ENCODE peak calls at places on chromosomes 12 and 14, in five cellular contexts. W is IMR-90, K is neuronal stem cell, E is H1, T is mesenchymal stem cell. D is an unnamed sample.

GRCh38 chr12:104846056-104846762 is 111.9 kb downstream of the SLC41A2 start:
- DNase-seq in K (no peak), T (no peak), E (no peak), W (peak), D (no peak)

GRCh38 chr14:73712071-73712506 is 2.1 kb downstream of the PNMA1 start:
- DNase-seq in K (no peak), E (no peak), W (peak), T (peak), D (no peak)

GRCh38 chr12:91127751-91128150 is 16.5 kb upstream of the LUM start:
- DNase-seq in E (no peak), T (peak), W (peak), K (no peak), D (no peak)

GRCh38 chr12:129863938-129864337 is 39.9 kb downstream of the TMEM132D start:
- DNase-seq in T (no peak), E (no peak), K (no peak), W (no peak), D (no peak)

GRCh38 chr12:51888316-51889215 is 663 bp downstream of the ANKRD33 start:
- DNase-seq in E (no peak), T (no peak), K (no peak), W (no peak), D (no peak)

GRCh38 chr12:6218526-6218925 is 18.3 kb downstream of the CD9 start:
- DNase-seq in E (no peak), T (no peak), W (no peak), K (no peak), D (no peak)

GRCh38 chr12:75908961-75909699 is 122.4 kb downstream of the PHLDA1 start:
- DNase-seq in E (no peak), W (peak), T (peak), K (no peak), D (no peak)

GRCh38 chr12:92503029-92503931 is 199.5 kb upstream of the PLEKHG7 start:
- DNase-seq in T (peak), K (no peak), E (no peak), W (no peak), D (no peak)

GRCh38 chr14:22594156-22594716 is 3.9 kb upstream of the ABHD4 start:
- DNase-seq in W (peak), K (no peak), T (peak), E (no peak), D (no peak)

GRCh38 chr12:2336409-2336829 is 283.6 kb downstream of the CACNA1C start:
- DNase-seq in T (peak), W (peak), E (no peak), K (no peak), D (no peak)

GRCh38 chr14:35410858-35411257 is 6.3 kb upstream of the NFKBIA start:
- DNase-seq in K (no peak), W (no peak), T (no peak), E (no peak), D (no peak)

GRCh38 chr14:77290705-77291104 is 19.7 kb upstream of the NGB start:
- DNase-seq in T (peak), E (no peak), W (peak), K (no peak), D (no peak)

GRCh38 chr14:53183611-53184010 is 30.5 kb upstream of the DDHD1 start:
- DNase-seq in E (no peak), W (no peak), K (no peak), T (peak), D (no peak)

GRCh38 chr12:27504506-27504905 is 19.5 kb upstream of the PPFIBP1 start:
- DNase-seq in K (no peak), E (no peak), W (peak), T (no peak), D (no peak)

GRCh38 chr14:69997849-69998248 is 118.6 kb downstream of the SMOC1 start:
- DNase-seq in E (no peak), T (peak), K (no peak), W (peak), D (no peak)

GRCh38 chr12:30692470-30692869 is 3.2 kb downstream of the IPO8 start:
- DNase-seq in T (peak), W (peak), E (no peak), K (no peak), D (no peak)

GRCh38 chr12:57112492-57113294 is 1.5 kb upstream of the STAT6 start:
- DNase-seq in E (no peak), T (no peak), K (no peak), W (no peak), D (peak)

GRCh38 chr14:96104469-96105057 is 65.4 kb downstream of the C14orf132 start:
- DNase-seq in K (no peak), W (peak), T (peak), E (no peak), D (no peak)

GRCh38 chr14:53295985-53296582 is 143.0 kb upstream of the DDHD1 start:
- DNase-seq in T (peak), K (peak), E (no peak), W (peak), D (no peak)

GRCh38 chr12:118120579-118121363 is 15.2 kb upstream of the PEBP1 start:
- DNase-seq in E (peak), T (peak), W (peak), K (peak), D (peak)

GRCh38 chr14:77531071-77531470 is 32.5 kb upstream of the ISM2 start:
- DNase-seq in T (no peak), K (no peak), W (no peak), E (no peak), D (no peak)

GRCh38 chr12:68086019-68086603 is 73.4 kb downstream of the IFNG start:
- DNase-seq in E (no peak), W (no peak), K (no peak), T (no peak), D (no peak)

GRCh38 chr14:72788255-72788654 is 105.6 kb downstream of the DPF3 start:
- DNase-seq in T (no peak), E (no peak), K (no peak), W (no peak), D (no peak)

GRCh38 chr14:55717621-55718020 is 137.6 kb downstream of the KTN1 start:
- DNase-seq in T (no peak), E (no peak), K (no peak), W (no peak), D (no peak)

GRCh38 chr12:125773033-125773432 is 707.8 kb downstream of the AACS start:
- DNase-seq in K (no peak), T (no peak), W (no peak), E (peak), D (peak)

GRCh38 chr12:131735153-131735456 is 24.2 kb downstream of the SFSWAP start:
- DNase-seq in K (no peak), E (no peak), T (no peak), W (no peak), D (no peak)
- H3K18ac ChIP-seq in K (no peak), E (no peak), T (no peak), W (no peak), D (no peak)

DNA sequence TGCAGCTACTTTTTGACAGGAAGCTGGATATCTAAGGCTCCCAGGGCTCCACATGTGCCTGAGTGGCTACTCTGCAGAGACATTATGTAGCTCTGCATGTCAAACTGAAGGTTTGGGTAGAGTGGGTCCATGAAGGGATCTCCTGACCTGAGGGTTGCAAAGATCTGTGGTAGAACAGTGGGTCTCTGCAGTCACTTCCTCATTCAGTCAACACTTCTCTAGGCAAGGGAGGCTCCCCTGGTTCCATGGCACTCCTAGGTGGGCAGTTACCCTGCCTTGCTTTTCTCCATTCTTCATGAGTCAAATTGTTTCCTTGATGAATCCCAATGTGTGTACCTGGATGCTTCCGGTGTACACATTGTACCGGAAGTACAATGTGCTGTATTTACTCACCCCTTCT is 57.4 kb downstream of the CMAS start:
- DNase-seq in K (no peak), E (no peak), W (no peak), T (no peak), D (no peak)
- H3K9ac ChIP-seq in K (no peak), E (no peak), W (no peak), T (no peak), D (no peak)

DNA sequence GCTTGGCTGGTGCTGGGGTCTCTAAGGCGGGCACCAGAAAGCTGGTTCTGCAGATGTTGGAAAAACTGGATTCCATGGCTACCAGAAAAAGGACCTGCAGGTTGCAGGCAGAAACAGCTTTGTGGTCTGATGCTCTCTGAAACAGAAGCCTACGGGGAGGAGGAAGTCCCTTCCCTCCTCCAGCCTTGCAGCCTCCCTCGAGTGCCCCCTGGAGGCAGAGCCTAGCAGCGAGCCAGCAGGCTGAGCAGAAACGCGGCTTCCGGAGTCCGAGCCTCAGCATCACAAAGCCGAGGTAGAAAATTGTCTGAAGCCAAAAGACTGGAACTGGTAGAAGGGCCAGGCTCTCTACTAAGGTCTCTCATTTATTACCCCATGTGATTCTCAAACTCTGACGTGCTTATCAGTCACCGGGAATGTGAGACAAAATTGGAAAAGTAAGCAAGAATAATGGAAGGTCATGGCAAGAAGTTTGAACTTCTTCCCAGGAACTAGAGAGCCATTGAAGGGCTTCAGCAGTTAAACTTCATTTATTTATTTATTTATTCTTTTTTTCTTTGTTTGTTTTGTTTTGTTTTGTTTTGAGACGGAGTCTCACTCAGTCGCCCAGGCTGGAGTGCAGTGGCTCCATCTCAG is 82.2 kb upstream of the CPSF6 start:
- DNase-seq in E (peak), K (peak), W (peak), T (peak), D (peak)
- H3K18ac ChIP-seq in E (no peak), K (no peak), W (no peak), T (no peak), D (no peak)

GRCh38 chr12:65675141-65675621 is 149.1 kb upstream of the HMGA2 start:
- DNase-seq in T (peak), K (no peak), E (no peak), W (peak), D (no peak)

GRCh38 chr12:65670775-65671174 is 153.5 kb upstream of the HMGA2 start:
- DNase-seq in T (peak), W (peak), K (no peak), E (no peak), D (no peak)

GRCh38 chr12:65672441-65672840 is 151.8 kb upstream of the HMGA2 start:
- DNase-seq in T (no peak), W (no peak), E (no peak), K (no peak), D (no peak)

GRCh38 chr12:65673291-65673690 is 151.0 kb upstream of the HMGA2 start:
- DNase-seq in T (no peak), W (no peak), E (no peak), K (no peak), D (no peak)

GRCh38 chr12:65673732-65674131 is 150.6 kb upstream of the HMGA2 start:
- DNase-seq in E (no peak), W (peak), K (no peak), T (peak), D (no peak)
- H3K9ac ChIP-seq in E (no peak), W (no peak), K (no peak), T (peak), D (no peak)

GRCh38 chr14:104693482-104694431 is 4.3 kb downstream of the INF2 start:
- DNase-seq in E (no peak), T (no peak), K (no peak), W (no peak), D (no peak)

GRCh38 chr14:104695660-104696000 is 6.2 kb downstream of the INF2 start:
- DNase-seq in E (no peak), W (no peak), K (no peak), T (no peak), D (no peak)

GRCh38 chr14:104694475-104694950 is 5.1 kb downstream of the INF2 start:
- DNase-seq in T (no peak), W (no peak), K (no peak), E (no peak), D (no peak)

GRCh38 chr14:104696671-104697316 is 7.4 kb downstream of the INF2 start:
- DNase-seq in T (no peak), K (no peak), W (no peak), E (no peak), D (no peak)

GRCh38 chr14:104694991-104695659 is 5.7 kb downstream of the INF2 start:
- DNase-seq in E (no peak), T (peak), K (no peak), W (no peak), D (no peak)
- H3K18ac ChIP-seq in E (no peak), T (no peak), K (peak), W (no peak), D (no peak)

D was measured in H9.